ENCODE peak calls at places on chromosome 16, in nine cellular contexts. X is astrocyte of the cerebellum; E is epithelial cell of esophagus; Z is A172; I is RPMI7951; M is caudate nucleus; B is activated CD4-positive, alpha-beta T cell treated with anti-CD3 and anti-CD28 coated beads, Interleukin-2, amount 10 ng/mL, durations not matched to agents 24 days and 14 days; A is activated naive CD4-positive, alpha-beta T cell treated with Interleukin-2 at 50 U/mL for 16 hours; J is stimulated activated CD4-positive, alpha-beta T cell treated with anti-CD3 and anti-CD28 coated beads, Interleukin-2, amount 100 ng/mL, for 48 hours. Y is an unnamed sample.

GRCh38 chr16:65663774-65664173 is 541.9 kb upstream of the CDH11 start:
- DNase-seq in X (no peak), E (no peak), Z (peak; percentile 67), I (peak; percentile 78), M (no peak), B (no peak), A (no peak), J (no peak), Y (no peak)

GRCh38 chr16:77780378-77780837 is 8.0 kb upstream of the VAT1L start:
- DNase-seq in X (peak; percentile 89), E (peak; percentile 81), Z (peak; percentile 94), I (peak; percentile 96), M (no peak), B (no peak), A (no peak), J (no peak), Y (no peak)

GRCh38 chr16:19213885-19214284 is 45.8 kb downstream of the SYT17 start:
- DNase-seq in X (no peak), E (no peak), Z (no peak), I (no peak), M (no peak), B (no peak), A (no peak), J (no peak), Y (no peak)

GRCh38 chr16:85712841-85713240 is 24.1 kb upstream of the GINS2 start:
- DNase-seq in X (no peak), E (no peak), Z (no peak), I (no peak), M (no peak), B (no peak), A (no peak), J (no peak), Y (no peak)

GRCh38 chr16:28192811-28193529 is 18.8 kb downstream of the XPO6 start:
- DNase-seq in X (no peak), E (no peak), Z (no peak), I (no peak), M (no peak), B (peak; percentile 92), A (peak; percentile 77), J (peak; percentile 42), Y (no peak)

GRCh38 chr16:90077757-90078593 is 844 bp upstream of the PRDM7 start:
- DNase-seq in X (no peak), E (peak; percentile 27), Z (peak; percentile 14), I (peak; percentile 49), M (no peak), B (no peak), A (no peak), J (no peak), Y (peak; percentile 9)

GRCh38 chr16:29644338-29644857 is 18.6 kb upstream of the SPN start:
- DNase-seq in X (no peak), E (no peak), Z (no peak), I (no peak), M (no peak), B (no peak), A (no peak), J (no peak), Y (no peak)

GRCh38 chr16:70470927-70471341 is 16.5 kb downstream of the FCSK start:
- DNase-seq in X (no peak), E (no peak), Z (no peak), I (no peak), M (no peak), B (no peak), A (no peak), J (no peak), Y (no peak)

GRCh38 chr16:79808731-79809130 is 208.2 kb upstream of the MAF start:
- DNase-seq in X (no peak), E (no peak), Z (no peak), I (no peak), M (no peak), B (no peak), A (no peak), J (no peak), Y (no peak)

GRCh38 chr16:24819462-24820040 is 26.2 kb upstream of the SLC5A11 start:
- DNase-seq in X (peak; percentile 31), E (no peak), Z (no peak), I (no peak), M (no peak), B (no peak), A (no peak), J (no peak), Y (no peak)

GRCh38 chr16:81535679-81536360 is 91.2 kb downstream of the CMIP start:
- DNase-seq in X (no peak), E (no peak), Z (no peak), I (no peak), M (no peak), B (no peak), A (no peak), J (no peak), Y (no peak)

GRCh38 chr16:12449795-12450194 is 353.9 kb downstream of the CPPED1 start:
- DNase-seq in X (no peak), E (peak; percentile 23), Z (peak; percentile 62), I (peak; percentile 15), M (no peak), B (no peak), A (peak; percentile 11), J (no peak), Y (peak; percentile 18)

GRCh38 chr16:30722916-30723315 is 23.9 kb downstream of the SRCAP start:
- DNase-seq in X (no peak), E (no peak), Z (no peak), I (no peak), M (no peak), B (no peak), A (no peak), J (no peak), Y (no peak)

GRCh38 chr16:31202402-31203385 is at the start of gene PYCARD:
- DNase-seq in X (no peak), E (peak; percentile 49), Z (no peak), I (peak; percentile 65), M (no peak), B (peak; percentile 86), A (peak; percentile 33), J (no peak), Y (no peak)

GRCh38 chr16:72728516-72728915 is 319.4 kb downstream of the ZFHX3 start:
- DNase-seq in X (no peak), E (no peak), Z (no peak), I (no peak), M (no peak), B (no peak), A (no peak), J (no peak), Y (no peak)

GRCh38 chr16:1070084-1070987 is 2.2 kb upstream of the SSTR5 start:
- DNase-seq in X (no peak), E (no peak), Z (no peak), I (no peak), M (no peak), B (no peak), A (no peak), J (no peak), Y (no peak)

GRCh38 chr16:78235168-78235800 is 135.8 kb downstream of the WWOX start:
- DNase-seq in X (peak; percentile 57), E (peak; percentile 80), Z (peak; percentile 35), I (peak; percentile 4), M (peak; percentile 29), B (peak; percentile 90), A (peak; percentile 68), J (peak; percentile 68), Y (peak; percentile 57)

GRCh38 chr16:75065149-75065807 is 51.3 kb downstream of the LDHD start:
- DNase-seq in X (no peak), E (peak; percentile 50), Z (no peak), I (no peak), M (no peak), B (peak; percentile 81), A (peak; percentile 26), J (no peak), Y (no peak)

GRCh38 chr16:28876973-28877641 is 1.2 kb upstream of the ATP2A1 start:
- DNase-seq in X (no peak), E (no peak), Z (no peak), I (no peak), M (no peak), B (no peak), A (no peak), J (no peak), Y (no peak)

GRCh38 chr16:89576173-89577054 is 856 bp downstream of the CPNE7 start:
- DNase-seq in X (no peak), E (no peak), Z (no peak), I (no peak), M (no peak), B (no peak), A (no peak), J (no peak), Y (no peak)

GRCh38 chr16:31478956-31479355 is 4.0 kb upstream of the SLC5A2 start:
- DNase-seq in X (no peak), E (no peak), Z (no peak), I (no peak), M (no peak), B (no peak), A (no peak), J (no peak), Y (no peak)

GRCh38 chr16:24075929-24076716 is 180.0 kb upstream of the CACNG3 start:
- DNase-seq in X (no peak), E (no peak), Z (peak; percentile 42), I (peak; percentile 35), M (no peak), B (no peak), A (peak; percentile 10), J (peak; percentile 13), Y (no peak)

GRCh38 chr16:35598696-35599332 is 2139.4 kb downstream of the TP53TG3F start:
- DNase-seq in X (no peak), E (peak; percentile 3), Z (no peak), I (no peak), M (no peak), B (no peak), A (no peak), J (no peak), Y (no peak)

GRCh38 chr16:68486671-68487495 is 38.6 kb upstream of the SMPD3 start:
- DNase-seq in X (no peak), E (no peak), Z (no peak), I (no peak), M (no peak), B (no peak), A (no peak), J (no peak), Y (no peak)

Y was measured in stromal cell of bone marrow.